ENCODE peak calls at places on chromosome 4, in ten cellular contexts. W, D, Y, R, P, G, E, C, F and Q are unnamed samples.

GRCh38 chr4:186008057-186008456 is 60.9 kb upstream of the TLR3 start:
- DNase-seq in W (no peak), D (no peak), Y (no peak), R (no peak), P (no peak), G (no peak), E (no peak), C (no peak), F (no peak), Q (no peak)

GRCh38 chr4:37769590-37769989 is 56.9 kb upstream of the PGM2 start:
- DNase-seq in W (no peak), D (no peak), Y (no peak), R (no peak), P (no peak), G (no peak), E (no peak), C (no peak), F (no peak), Q (no peak)

GRCh38 chr4:7294176-7294756 is 101.9 kb downstream of the SORCS2 start:
- DNase-seq in W (no peak), D (no peak), Y (no peak), R (no peak), P (no peak), G (no peak), E (no peak), C (no peak), F (no peak), Q (no peak)

GRCh38 chr4:110586137-110586850 is 36.6 kb downstream of the PITX2 start:
- DNase-seq in W (peak), D (peak), Y (no peak), R (peak), P (peak), G (no peak), E (peak), C (peak), F (no peak), Q (no peak)

GRCh38 chr4:150244600-150244999 is 166.4 kb downstream of the DCLK2 start:
- DNase-seq in W (no peak), D (peak), Y (no peak), R (peak), P (no peak), G (no peak), E (peak), C (no peak), F (no peak), Q (no peak)

GRCh38 chr4:17188035-17188967 is 289.9 kb upstream of the LDB2 start:
- DNase-seq in W (no peak), D (no peak), Y (no peak), R (no peak), P (no peak), G (no peak), E (no peak), C (peak), F (no peak), Q (no peak)

GRCh38 chr4:186719925-186720694 is 3.5 kb downstream of the FAT1 start:
- DNase-seq in W (no peak), D (peak), Y (no peak), R (peak), P (peak), G (no peak), E (no peak), C (no peak), F (no peak), Q (no peak)

GRCh38 chr4:39045791-39046221 is 13.6 kb upstream of the TMEM156 start:
- DNase-seq in W (no peak), D (peak), Y (no peak), R (peak), P (no peak), G (no peak), E (no peak), C (no peak), F (no peak), Q (no peak)

GRCh38 chr4:1763550-1764080 is 29.5 kb upstream of the FGFR3 start:
- DNase-seq in W (no peak), D (peak), Y (no peak), R (peak), P (no peak), G (no peak), E (no peak), C (no peak), F (no peak), Q (no peak)

GRCh38 chr4:2400841-2401609 is 17.4 kb downstream of the ZFYVE28 start:
- DNase-seq in W (no peak), D (no peak), Y (no peak), R (no peak), P (no peak), G (no peak), E (no peak), C (no peak), F (no peak), Q (no peak)

GRCh38 chr4:2537011-2537830 is 774 bp downstream of the FAM193A start:
- DNase-seq in W (no peak), D (peak), Y (peak), R (peak), P (peak), G (peak), E (peak), C (no peak), F (peak), Q (peak)

GRCh38 chr4:111399523-111400135 is 745.6 kb upstream of the FAM241A start:
- DNase-seq in W (no peak), D (peak), Y (peak), R (peak), P (no peak), G (no peak), E (no peak), C (no peak), F (no peak), Q (no peak)

GRCh38 chr4:78480286-78480685 is 71.3 kb upstream of the ANXA3 start:
- DNase-seq in W (no peak), D (no peak), Y (no peak), R (no peak), P (no peak), G (no peak), E (no peak), C (no peak), F (no peak), Q (no peak)

GRCh38 chr4:158810487-158811215 is 41.8 kb downstream of the FNIP2 start:
- DNase-seq in W (peak), D (peak), Y (no peak), R (peak), P (no peak), G (peak), E (peak), C (peak), F (no peak), Q (no peak)

GRCh38 chr4:30802622-30803323 is 82.6 kb downstream of the PCDH7 start:
- DNase-seq in W (peak), D (peak), Y (no peak), R (peak), P (no peak), G (no peak), E (peak), C (no peak), F (no peak), Q (no peak)

GRCh38 chr4:74109894-74110605 is 11.1 kb upstream of the CXCL2 start:
- DNase-seq in W (peak), D (peak), Y (no peak), R (peak), P (no peak), G (no peak), E (peak), C (no peak), F (no peak), Q (no peak)

GRCh38 chr4:176387571-176387970 is 67.8 kb downstream of the SPCS3 start:
- DNase-seq in W (no peak), D (peak), Y (no peak), R (peak), P (no peak), G (no peak), E (no peak), C (no peak), F (no peak), Q (no peak)

GRCh38 chr4:8504279-8505007 is 63.9 kb downstream of the TRMT44 start:
- DNase-seq in W (no peak), D (no peak), Y (no peak), R (no peak), P (no peak), G (peak), E (no peak), C (no peak), F (no peak), Q (no peak)

GRCh38 chr4:183362916-183363542 is 40.8 kb upstream of the CLDN24 start:
- DNase-seq in W (no peak), D (no peak), Y (no peak), R (peak), P (no peak), G (no peak), E (peak), C (no peak), F (no peak), Q (no peak)

GRCh38 chr4:153161599-153161971 is 42.7 kb upstream of the TRIM2 start:
- DNase-seq in W (no peak), D (no peak), Y (no peak), R (peak), P (no peak), G (no peak), E (no peak), C (no peak), F (no peak), Q (no peak)

GRCh38 chr4:8112672-8113071 is 45.9 kb downstream of the ABLIM2 start:
- DNase-seq in W (no peak), D (no peak), Y (no peak), R (no peak), P (no peak), G (no peak), E (no peak), C (no peak), F (no peak), Q (no peak)

GRCh38 chr4:148329751-148330150 is 112.5 kb downstream of the NR3C2 start:
- DNase-seq in W (no peak), D (no peak), Y (no peak), R (no peak), P (no peak), G (no peak), E (no peak), C (no peak), F (no peak), Q (no peak)

GRCh38 chr4:84503495-84504437 is 4.7 kb upstream of the NKX6-1 start:
- DNase-seq in W (no peak), D (peak), Y (no peak), R (peak), P (peak), G (no peak), E (peak), C (peak), F (no peak), Q (no peak)

GRCh38 chr4:99383833-99384392 is 31.4 kb upstream of the ADH1C start:
- DNase-seq in W (peak), D (peak), Y (no peak), R (peak), P (no peak), G (no peak), E (peak), C (peak), F (no peak), Q (no peak)

GRCh38 chr4:21768349-21769310 is 179.9 kb downstream of the KCNIP4 start:
- DNase-seq in W (no peak), D (peak), Y (no peak), R (peak), P (peak), G (no peak), E (peak), C (no peak), F (no peak), Q (no peak)

GRCh38 chr4:21763865-21764264 is 184.7 kb downstream of the KCNIP4 start:
- DNase-seq in W (no peak), D (no peak), Y (no peak), R (no peak), P (no peak), G (no peak), E (no peak), C (no peak), F (no peak), Q (no peak)

GRCh38 chr4:21769404-21770147 is 179.0 kb downstream of the KCNIP4 start:
- DNase-seq in W (no peak), D (peak), Y (no peak), R (peak), P (no peak), G (no peak), E (peak), C (no peak), F (no peak), Q (no peak)

DNA sequence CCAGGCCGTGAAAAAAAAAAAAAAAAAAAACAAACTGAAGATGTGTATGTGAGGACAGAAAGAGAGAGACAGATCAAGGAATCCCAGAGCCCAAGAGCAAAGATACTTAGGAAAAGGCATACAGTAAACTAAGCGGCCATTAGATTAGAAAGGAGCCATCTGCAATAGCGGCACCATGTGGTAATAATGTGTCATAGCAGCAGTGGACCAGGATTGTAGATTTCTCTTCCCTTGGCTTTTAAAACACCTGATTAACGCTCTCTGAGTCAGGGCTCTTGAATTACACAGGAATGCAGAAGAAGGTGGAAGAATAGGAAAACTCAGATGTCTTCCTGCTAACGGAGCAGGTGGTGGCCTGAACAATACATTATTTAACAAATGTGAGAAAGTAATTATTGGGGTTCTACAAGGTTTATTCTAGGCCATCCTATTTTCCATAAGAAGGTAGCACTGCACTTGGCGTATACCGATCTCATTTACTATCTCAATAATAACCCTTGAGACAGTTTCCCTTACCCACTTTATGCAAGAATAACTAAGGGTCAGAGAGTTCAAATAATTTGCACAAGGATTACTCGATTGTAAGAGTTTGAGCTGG is 182.7 kb downstream of the KCNIP4 start:
- DNase-seq in W (no peak), D (peak), Y (no peak), R (peak), P (peak), G (no peak), E (peak), C (no peak), F (no peak), Q (no peak)
- TF ChIP-seq CTCF in W (peak), D (peak), Y (peak), R (peak), P (peak), G (peak), E (peak), C (peak), F (peak), Q (peak)

DNA sequence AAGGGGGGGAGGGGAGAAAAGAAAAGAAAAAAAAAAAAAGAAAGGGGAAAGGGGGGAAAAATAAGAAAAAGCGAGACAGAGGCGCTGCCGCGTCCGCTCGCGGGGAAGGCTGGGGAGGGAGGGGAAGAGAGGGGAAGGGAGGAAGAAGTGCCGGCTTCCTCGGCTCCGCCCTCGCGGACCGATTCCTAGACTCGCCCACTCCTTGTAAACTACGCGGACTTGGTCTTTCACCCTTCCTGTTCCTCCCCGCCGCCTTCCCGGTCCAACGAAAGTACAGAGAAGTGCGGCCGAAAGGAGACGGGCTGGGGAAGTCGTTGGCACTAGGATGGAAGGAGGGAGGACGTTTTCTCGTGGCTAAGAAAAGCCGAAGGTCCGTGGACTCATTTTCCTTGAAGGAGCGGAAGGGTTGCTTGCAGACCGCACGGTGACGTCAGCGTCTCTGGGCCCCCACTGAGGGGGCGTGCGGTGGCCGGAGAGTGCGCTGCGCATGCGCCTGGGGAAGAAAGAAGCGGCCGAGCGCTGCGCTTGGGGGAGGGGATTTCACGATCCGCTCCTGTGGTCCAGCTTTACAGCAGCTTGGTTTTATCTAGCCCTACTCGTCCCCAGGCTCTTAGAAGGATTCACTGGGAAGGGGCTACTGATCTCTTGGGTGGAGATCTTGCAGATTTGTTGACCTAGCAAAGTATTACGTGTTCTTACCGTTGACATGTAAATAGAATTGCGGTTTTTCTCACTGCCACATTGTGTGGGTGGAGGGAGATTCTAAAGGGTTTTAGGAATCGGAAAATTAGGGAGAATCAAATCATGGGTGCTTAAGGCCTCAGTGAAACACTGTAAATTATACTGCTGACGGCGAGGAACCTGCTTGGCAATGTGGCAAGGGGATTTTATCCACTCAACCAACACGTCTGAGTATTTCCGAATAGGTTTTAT is at the start of gene CCNI:
- DNase-seq in W (peak), D (peak), Y (peak), R (peak), P (peak), G (peak), E (peak), C (peak), F (peak), Q (peak)
- TF ChIP-seq CTCF in W (no peak), D (no peak), Y (no peak), R (no peak), P (no peak), G (no peak), E (no peak), C (no peak), F (no peak), Q (no peak)

DNA sequence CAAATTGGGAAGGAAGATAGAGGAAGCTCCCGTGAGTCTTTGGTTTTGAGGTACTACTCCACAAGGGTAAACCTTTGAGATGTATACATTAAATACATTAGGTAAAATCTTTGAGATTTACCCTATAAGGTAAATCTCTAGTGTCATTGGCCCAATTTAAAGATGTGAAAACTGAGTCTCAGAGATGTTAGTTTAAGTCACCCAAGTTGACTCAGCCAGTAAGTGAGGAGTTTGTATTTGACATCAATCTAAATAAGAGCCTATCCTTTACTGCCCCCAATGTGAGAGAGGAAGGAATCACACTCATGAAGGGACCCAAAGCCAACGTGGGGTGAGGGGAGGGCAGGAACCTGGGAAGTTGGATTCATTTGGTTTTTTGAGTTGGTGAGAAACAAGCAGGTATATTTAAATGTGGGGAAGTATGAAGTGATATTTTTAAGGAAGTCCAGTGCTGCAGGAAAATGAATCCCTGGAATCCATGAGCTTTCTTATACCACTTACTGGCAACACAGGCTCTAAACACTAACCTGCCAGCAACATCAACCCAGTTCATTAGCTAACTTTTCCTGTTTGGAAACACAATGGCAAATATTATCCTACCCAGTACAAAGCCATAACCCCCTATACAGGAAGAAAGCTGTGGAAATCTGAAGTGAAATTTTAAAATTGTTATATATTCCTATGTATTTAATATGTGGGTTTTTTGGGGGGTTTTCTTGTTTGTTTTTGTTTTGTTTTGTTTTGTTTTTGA is 55.3 kb downstream of the PALLD start:
- DNase-seq in W (no peak), D (no peak), Y (no peak), R (no peak), P (no peak), G (no peak), E (no peak), C (no peak), F (no peak), Q (no peak)
- TF ChIP-seq CTCF in W (no peak), D (no peak), Y (peak), R (no peak), P (no peak), G (no peak), E (no peak), C (peak), F (no peak), Q (no peak)

DNA sequence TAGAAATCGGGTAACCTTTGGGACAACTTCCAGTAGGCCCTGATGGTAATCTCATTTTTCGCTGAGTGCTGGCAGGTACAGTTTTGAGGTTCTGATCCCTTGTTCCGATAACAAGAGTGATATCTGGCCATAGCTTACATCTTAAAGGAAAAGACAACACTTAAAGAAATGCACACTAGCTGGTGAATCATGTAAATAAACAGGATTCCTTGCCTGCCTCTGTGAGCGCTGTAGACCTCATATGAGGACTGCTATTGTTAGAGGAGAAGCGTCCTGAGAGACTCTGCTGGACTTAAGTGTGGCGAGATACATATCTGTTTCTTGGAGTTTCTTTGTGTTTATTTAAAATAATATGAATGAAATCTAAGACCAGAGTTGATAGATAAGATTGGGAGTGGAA is 149.3 kb upstream of the SLC4A4 start:
- DNase-seq in W (no peak), D (peak), Y (no peak), R (peak), P (no peak), G (no peak), E (peak), C (no peak), F (no peak), Q (no peak)
- TF ChIP-seq CTCF in W (peak), D (peak), Y (no peak), R (no peak), P (no peak), G (no peak), E (peak), C (no peak), F (no peak), Q (no peak)

GRCh38 chr4:32136081-32136787 is 1416.1 kb downstream of the PCDH7 start:
- DNase-seq in W (no peak), D (no peak), Y (no peak), R (no peak), P (no peak), G (no peak), E (peak), C (no peak), F (no peak), Q (no peak)
- TF ChIP-seq CTCF in W (no peak), D (no peak), Y (no peak), R (no peak), P (no peak), G (no peak), E (peak), C (no peak), F (no peak), Q (no peak)

DNA sequence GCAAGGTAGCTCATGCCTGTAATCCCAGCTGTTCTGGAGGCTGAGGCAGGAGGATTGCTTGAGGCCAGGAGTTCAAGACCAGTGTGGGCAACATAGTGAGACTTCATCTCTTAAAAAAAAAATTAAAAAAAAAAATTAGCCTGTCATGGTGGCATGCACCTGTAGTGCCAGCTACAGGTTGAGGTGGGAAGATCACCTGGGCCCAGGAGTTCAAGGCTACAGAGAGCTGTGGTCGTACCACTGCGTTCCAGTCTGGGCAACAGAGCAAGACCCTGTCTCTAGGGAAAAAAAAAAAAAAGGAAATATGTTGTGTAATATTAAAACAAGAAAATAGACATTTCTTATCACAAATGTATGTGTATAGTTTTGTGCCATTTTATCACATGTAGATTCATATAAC is 97.8 kb downstream of the LARP1B start:
- DNase-seq in W (no peak), D (no peak), Y (no peak), R (no peak), P (no peak), G (no peak), E (no peak), C (no peak), F (no peak), Q (no peak)
- TF ChIP-seq CTCF in W (no peak), D (no peak), Y (no peak), R (no peak), P (no peak), G (no peak), E (no peak), C (no peak), F (no peak), Q (no peak)

GRCh38 chr4:28378109-28378830 is 1517.6 kb downstream of the STIM2 start:
- DNase-seq in W (no peak), D (peak), Y (no peak), R (no peak), P (no peak), G (no peak), E (no peak), C (no peak), F (no peak), Q (no peak)
- TF ChIP-seq CTCF in W (peak), D (peak), Y (no peak), R (no peak), P (no peak), G (no peak), E (no peak), C (peak), F (no peak), Q (no peak)